ENCODE peak calls at places on chromosomes 7 and 10, in six cellular contexts. One of them, this sample, is unnamed.

GRCh38 chr10:69078311-69078710 is 9.6 kb upstream of the SRGN start:
- DNase-seq in EH: no peak
- DNase-seq in PC-3: no peak
- DNase-seq in activated CD4-positive, alpha-beta T cell treated with anti-CD3 and anti-CD28 coated beads, Interleukin-2, amount 10 ng/mL, durations not matched to agents 7 days and 5 days: no peak
- DNase-seq in body of pancreas: no peak
- DNase-seq in GM12892: no peak
- DNase-seq in this sample: no peak

GRCh38 chr10:85600744-85601081 is 765.9 kb downstream of the GRID1 start:
- DNase-seq in body of pancreas: no peak
- DNase-seq in EH: no peak
- DNase-seq in GM12892: no peak
- DNase-seq in PC-3: no peak
- DNase-seq in activated CD4-positive, alpha-beta T cell treated with anti-CD3 and anti-CD28 coated beads, Interleukin-2, amount 10 ng/mL, durations not matched to agents 7 days and 5 days: no peak
- DNase-seq in this sample: no peak

GRCh38 chr10:68088744-68089143 is 13.7 kb upstream of the HERC4 start:
- DNase-seq in body of pancreas: no peak
- DNase-seq in activated CD4-positive, alpha-beta T cell treated with anti-CD3 and anti-CD28 coated beads, Interleukin-2, amount 10 ng/mL, durations not matched to agents 7 days and 5 days: no peak
- DNase-seq in GM12892: no peak
- DNase-seq in PC-3: peak
- DNase-seq in EH: peak
- DNase-seq in this sample: no peak

GRCh38 chr10:85408388-85408787 is 958.2 kb downstream of the GRID1 start:
- DNase-seq in PC-3: no peak
- DNase-seq in GM12892: no peak
- DNase-seq in activated CD4-positive, alpha-beta T cell treated with anti-CD3 and anti-CD28 coated beads, Interleukin-2, amount 10 ng/mL, durations not matched to agents 7 days and 5 days: no peak
- DNase-seq in body of pancreas: no peak
- DNase-seq in EH: no peak
- DNase-seq in this sample: no peak

GRCh38 chr7:137820677-137821420 is 25.9 kb downstream of the DGKI start:
- DNase-seq in PC-3: no peak
- DNase-seq in activated CD4-positive, alpha-beta T cell treated with anti-CD3 and anti-CD28 coated beads, Interleukin-2, amount 10 ng/mL, durations not matched to agents 7 days and 5 days: no peak
- DNase-seq in EH: peak
- DNase-seq in body of pancreas: peak
- DNase-seq in GM12892: peak
- DNase-seq in this sample: peak

GRCh38 chr7:974172-974571 is 1.2 kb downstream of the COX19 start:
- DNase-seq in PC-3: no peak
- DNase-seq in body of pancreas: no peak
- DNase-seq in activated CD4-positive, alpha-beta T cell treated with anti-CD3 and anti-CD28 coated beads, Interleukin-2, amount 10 ng/mL, durations not matched to agents 7 days and 5 days: no peak
- DNase-seq in EH: no peak
- DNase-seq in GM12892: no peak
- DNase-seq in this sample: peak

GRCh38 chr10:86968271-86968993 is at the start of gene ADIRF:
- DNase-seq in activated CD4-positive, alpha-beta T cell treated with anti-CD3 and anti-CD28 coated beads, Interleukin-2, amount 10 ng/mL, durations not matched to agents 7 days and 5 days: no peak
- DNase-seq in EH: peak
- DNase-seq in PC-3: peak
- DNase-seq in GM12892: no peak
- DNase-seq in body of pancreas: peak
- DNase-seq in this sample: peak

GRCh38 chr10:62681211-62681940 is 123.1 kb upstream of the ADO start:
- DNase-seq in activated CD4-positive, alpha-beta T cell treated with anti-CD3 and anti-CD28 coated beads, Interleukin-2, amount 10 ng/mL, durations not matched to agents 7 days and 5 days: peak
- DNase-seq in body of pancreas: no peak
- DNase-seq in EH: no peak
- DNase-seq in PC-3: no peak
- DNase-seq in GM12892: peak
- DNase-seq in this sample: no peak

GRCh38 chr10:111999915-112000302 is 183.7 kb downstream of the GPAM start:
- DNase-seq in PC-3: no peak
- DNase-seq in activated CD4-positive, alpha-beta T cell treated with anti-CD3 and anti-CD28 coated beads, Interleukin-2, amount 10 ng/mL, durations not matched to agents 7 days and 5 days: no peak
- DNase-seq in GM12892: no peak
- DNase-seq in body of pancreas: no peak
- DNase-seq in EH: no peak
- DNase-seq in this sample: no peak

GRCh38 chr10:117552156-117552620 is 9.6 kb downstream of the EMX2 start:
- DNase-seq in PC-3: peak
- DNase-seq in activated CD4-positive, alpha-beta T cell treated with anti-CD3 and anti-CD28 coated beads, Interleukin-2, amount 10 ng/mL, durations not matched to agents 7 days and 5 days: no peak
- DNase-seq in EH: no peak
- DNase-seq in GM12892: no peak
- DNase-seq in body of pancreas: no peak
- DNase-seq in this sample: no peak

GRCh38 chr10:65861249-65861648 is 1064.6 kb upstream of the LRRTM3 start:
- DNase-seq in body of pancreas: no peak
- DNase-seq in GM12892: no peak
- DNase-seq in EH: no peak
- DNase-seq in activated CD4-positive, alpha-beta T cell treated with anti-CD3 and anti-CD28 coated beads, Interleukin-2, amount 10 ng/mL, durations not matched to agents 7 days and 5 days: no peak
- DNase-seq in PC-3: peak
- DNase-seq in this sample: no peak

GRCh38 chr10:116610443-116611152 is 10.2 kb upstream of the PNLIPRP2 start:
- DNase-seq in body of pancreas: no peak
- DNase-seq in EH: no peak
- DNase-seq in GM12892: no peak
- DNase-seq in PC-3: no peak
- DNase-seq in activated CD4-positive, alpha-beta T cell treated with anti-CD3 and anti-CD28 coated beads, Interleukin-2, amount 10 ng/mL, durations not matched to agents 7 days and 5 days: no peak
- DNase-seq in this sample: no peak

GRCh38 chr10:42992957-42993390 is 83.9 kb upstream of the RET start:
- DNase-seq in PC-3: no peak
- DNase-seq in GM12892: no peak
- DNase-seq in EH: no peak
- DNase-seq in body of pancreas: no peak
- DNase-seq in activated CD4-positive, alpha-beta T cell treated with anti-CD3 and anti-CD28 coated beads, Interleukin-2, amount 10 ng/mL, durations not matched to agents 7 days and 5 days: no peak
- DNase-seq in this sample: peak

GRCh38 chr7:13989944-13990295 is 454 bp upstream of the ETV1 start:
- DNase-seq in body of pancreas: no peak
- DNase-seq in GM12892: no peak
- DNase-seq in EH: no peak
- DNase-seq in PC-3: no peak
- DNase-seq in activated CD4-positive, alpha-beta T cell treated with anti-CD3 and anti-CD28 coated beads, Interleukin-2, amount 10 ng/mL, durations not matched to agents 7 days and 5 days: no peak
- DNase-seq in this sample: peak

GRCh38 chr7:50331564-50332208 is 27.2 kb downstream of the IKZF1 start:
- DNase-seq in body of pancreas: no peak
- DNase-seq in EH: no peak
- DNase-seq in activated CD4-positive, alpha-beta T cell treated with anti-CD3 and anti-CD28 coated beads, Interleukin-2, amount 10 ng/mL, durations not matched to agents 7 days and 5 days: peak
- DNase-seq in GM12892: no peak
- DNase-seq in PC-3: no peak
- DNase-seq in this sample: no peak

GRCh38 chr10:101130984-101131961 is at the start of gene TLX1:
- DNase-seq in GM12892: no peak
- DNase-seq in body of pancreas: peak
- DNase-seq in PC-3: no peak
- DNase-seq in EH: no peak
- DNase-seq in activated CD4-positive, alpha-beta T cell treated with anti-CD3 and anti-CD28 coated beads, Interleukin-2, amount 10 ng/mL, durations not matched to agents 7 days and 5 days: no peak
- DNase-seq in this sample: no peak

GRCh38 chr10:46222364-46222935 is 64.3 kb upstream of the ANTXRL start:
- DNase-seq in activated CD4-positive, alpha-beta T cell treated with anti-CD3 and anti-CD28 coated beads, Interleukin-2, amount 10 ng/mL, durations not matched to agents 7 days and 5 days: no peak
- DNase-seq in EH: peak
- DNase-seq in PC-3: no peak
- DNase-seq in body of pancreas: no peak
- DNase-seq in GM12892: no peak
- DNase-seq in this sample: no peak

GRCh38 chr10:132417249-132417878 is 20.4 kb downstream of the PWWP2B start:
- DNase-seq in PC-3: no peak
- DNase-seq in GM12892: no peak
- DNase-seq in EH: no peak
- DNase-seq in body of pancreas: peak
- DNase-seq in activated CD4-positive, alpha-beta T cell treated with anti-CD3 and anti-CD28 coated beads, Interleukin-2, amount 10 ng/mL, durations not matched to agents 7 days and 5 days: no peak
- DNase-seq in this sample: no peak

GRCh38 chr7:155824195-155824915 is 12.1 kb upstream of the SHH start:
- DNase-seq in GM12892: no peak
- DNase-seq in activated CD4-positive, alpha-beta T cell treated with anti-CD3 and anti-CD28 coated beads, Interleukin-2, amount 10 ng/mL, durations not matched to agents 7 days and 5 days: no peak
- DNase-seq in body of pancreas: no peak
- DNase-seq in EH: no peak
- DNase-seq in PC-3: peak
- DNase-seq in this sample: peak

GRCh38 chr7:28980504-28981281 is 22.6 kb upstream of the TRIL start:
- DNase-seq in PC-3: peak
- DNase-seq in GM12892: no peak
- DNase-seq in EH: peak
- DNase-seq in body of pancreas: no peak
- DNase-seq in activated CD4-positive, alpha-beta T cell treated with anti-CD3 and anti-CD28 coated beads, Interleukin-2, amount 10 ng/mL, durations not matched to agents 7 days and 5 days: no peak
- DNase-seq in this sample: no peak

GRCh38 chr7:111821076-111821475 is 258.8 kb upstream of the IMMP2L start:
- DNase-seq in PC-3: no peak
- DNase-seq in EH: no peak
- DNase-seq in body of pancreas: no peak
- DNase-seq in activated CD4-positive, alpha-beta T cell treated with anti-CD3 and anti-CD28 coated beads, Interleukin-2, amount 10 ng/mL, durations not matched to agents 7 days and 5 days: no peak
- DNase-seq in GM12892: no peak
- DNase-seq in this sample: no peak

GRCh38 chr7:69780377-69780776 is 182.1 kb downstream of the AUTS2 start:
- DNase-seq in body of pancreas: no peak
- DNase-seq in PC-3: no peak
- DNase-seq in activated CD4-positive, alpha-beta T cell treated with anti-CD3 and anti-CD28 coated beads, Interleukin-2, amount 10 ng/mL, durations not matched to agents 7 days and 5 days: no peak
- DNase-seq in EH: no peak
- DNase-seq in GM12892: no peak
- DNase-seq in this sample: no peak

GRCh38 chr7:45456747-45457146 is 117.4 kb upstream of the ADCY1 start:
- DNase-seq in PC-3: peak
- DNase-seq in EH: peak
- DNase-seq in activated CD4-positive, alpha-beta T cell treated with anti-CD3 and anti-CD28 coated beads, Interleukin-2, amount 10 ng/mL, durations not matched to agents 7 days and 5 days: no peak
- DNase-seq in GM12892: no peak
- DNase-seq in body of pancreas: no peak
- DNase-seq in this sample: no peak

GRCh38 chr7:47636693-47637175 is 54.8 kb upstream of the TNS3 start:
- DNase-seq in activated CD4-positive, alpha-beta T cell treated with anti-CD3 and anti-CD28 coated beads, Interleukin-2, amount 10 ng/mL, durations not matched to agents 7 days and 5 days: no peak
- DNase-seq in PC-3: no peak
- DNase-seq in EH: no peak
- DNase-seq in body of pancreas: no peak
- DNase-seq in GM12892: no peak
- DNase-seq in this sample: no peak

GRCh38 chr10:103512591-103513382 is 19.3 kb downstream of the NEURL1 start:
- DNase-seq in EH: no peak
- DNase-seq in body of pancreas: peak
- DNase-seq in GM12892: no peak
- DNase-seq in activated CD4-positive, alpha-beta T cell treated with anti-CD3 and anti-CD28 coated beads, Interleukin-2, amount 10 ng/mL, durations not matched to agents 7 days and 5 days: no peak
- DNase-seq in PC-3: no peak
- DNase-seq in this sample: peak

GRCh38 chr10:103529539-103529938 is 36.0 kb downstream of the NEURL1 start:
- DNase-seq in activated CD4-positive, alpha-beta T cell treated with anti-CD3 and anti-CD28 coated beads, Interleukin-2, amount 10 ng/mL, durations not matched to agents 7 days and 5 days: no peak
- DNase-seq in EH: no peak
- DNase-seq in body of pancreas: no peak
- DNase-seq in GM12892: no peak
- DNase-seq in PC-3: no peak
- DNase-seq in this sample: no peak

GRCh38 chr7:1243964-1244416 is 11.3 kb downstream of the UNCX start:
- DNase-seq in activated CD4-positive, alpha-beta T cell treated with anti-CD3 and anti-CD28 coated beads, Interleukin-2, amount 10 ng/mL, durations not matched to agents 7 days and 5 days: no peak
- DNase-seq in EH: no peak
- DNase-seq in PC-3: no peak
- DNase-seq in body of pancreas: no peak
- DNase-seq in GM12892: no peak
- DNase-seq in this sample: no peak

GRCh38 chr10:121539757-121540156 is 58.5 kb downstream of the FGFR2 start:
- DNase-seq in activated CD4-positive, alpha-beta T cell treated with anti-CD3 and anti-CD28 coated beads, Interleukin-2, amount 10 ng/mL, durations not matched to agents 7 days and 5 days: no peak
- DNase-seq in body of pancreas: no peak
- DNase-seq in PC-3: no peak
- DNase-seq in GM12892: no peak
- DNase-seq in EH: no peak
- DNase-seq in this sample: no peak

GRCh38 chr10:129814681-129815646 is 149.1 kb downstream of the EBF3 start:
- DNase-seq in body of pancreas: peak
- DNase-seq in activated CD4-positive, alpha-beta T cell treated with anti-CD3 and anti-CD28 coated beads, Interleukin-2, amount 10 ng/mL, durations not matched to agents 7 days and 5 days: no peak
- DNase-seq in GM12892: no peak
- DNase-seq in EH: no peak
- DNase-seq in PC-3: peak
- DNase-seq in this sample: no peak

GRCh38 chr7:116588225-116588624 is 63.4 kb downstream of the CAV1 start:
- DNase-seq in GM12892: no peak
- DNase-seq in PC-3: peak
- DNase-seq in EH: peak
- DNase-seq in body of pancreas: no peak
- DNase-seq in activated CD4-positive, alpha-beta T cell treated with anti-CD3 and anti-CD28 coated beads, Interleukin-2, amount 10 ng/mL, durations not matched to agents 7 days and 5 days: peak
- DNase-seq in this sample: no peak

GRCh38 chr7:142250705-142251104 is 7.2 kb downstream of the PRSS58 start:
- DNase-seq in PC-3: no peak
- DNase-seq in GM12892: no peak
- DNase-seq in body of pancreas: no peak
- DNase-seq in EH: no peak
- DNase-seq in activated CD4-positive, alpha-beta T cell treated with anti-CD3 and anti-CD28 coated beads, Interleukin-2, amount 10 ng/mL, durations not matched to agents 7 days and 5 days: no peak
- DNase-seq in this sample: no peak

GRCh38 chr10:2876032-2876431 is 191.3 kb upstream of the PFKP start:
- DNase-seq in EH: no peak
- DNase-seq in activated CD4-positive, alpha-beta T cell treated with anti-CD3 and anti-CD28 coated beads, Interleukin-2, amount 10 ng/mL, durations not matched to agents 7 days and 5 days: no peak
- DNase-seq in GM12892: no peak
- DNase-seq in PC-3: no peak
- DNase-seq in body of pancreas: no peak
- DNase-seq in this sample: no peak

GRCh38 chr7:112770051-112770450 is 20.1 kb downstream of the TMEM168 start:
- DNase-seq in activated CD4-positive, alpha-beta T cell treated with anti-CD3 and anti-CD28 coated beads, Interleukin-2, amount 10 ng/mL, durations not matched to agents 7 days and 5 days: no peak
- DNase-seq in body of pancreas: no peak
- DNase-seq in EH: no peak
- DNase-seq in PC-3: peak
- DNase-seq in GM12892: no peak
- DNase-seq in this sample: no peak

GRCh38 chr7:8236781-8237407 is 25.1 kb downstream of the ICA1 start:
- DNase-seq in PC-3: no peak
- DNase-seq in body of pancreas: no peak
- DNase-seq in EH: no peak
- DNase-seq in activated CD4-positive, alpha-beta T cell treated with anti-CD3 and anti-CD28 coated beads, Interleukin-2, amount 10 ng/mL, durations not matched to agents 7 days and 5 days: no peak
- DNase-seq in GM12892: no peak
- DNase-seq in this sample: no peak

GRCh38 chr7:16114633-16115032 is 306.7 kb downstream of the CRPPA start:
- DNase-seq in activated CD4-positive, alpha-beta T cell treated with anti-CD3 and anti-CD28 coated beads, Interleukin-2, amount 10 ng/mL, durations not matched to agents 7 days and 5 days: no peak
- DNase-seq in PC-3: peak
- DNase-seq in GM12892: no peak
- DNase-seq in body of pancreas: no peak
- DNase-seq in EH: peak
- DNase-seq in this sample: no peak

This sample was measured in colonic mucosa.